ENCODE peak calls at places on chromosome 19, in seven cellular contexts. One of them, this sample, is unnamed.

GRCh38 chr19:13920940-13921744 is 15.1 kb downstream of the CC2D1A start:
- DNase-seq in amniotic stem cell: no peak
- DNase-seq in HS-5: peak
- DNase-seq in GM03348: peak
- DNase-seq in stimulated activated CD8-positive, alpha-beta memory T cell treated with anti-CD3 and anti-CD28 coated beads, Interleukin-2, amount 100 ng/mL, for 1 hour: no peak
- DNase-seq in NCI-H446: no peak
- DNase-seq in H9: peak
- DNase-seq in this sample: peak

GRCh38 chr19:17777840-17778620 is 16.9 kb upstream of the B3GNT3 start:
- DNase-seq in NCI-H446: no peak
- DNase-seq in stimulated activated CD8-positive, alpha-beta memory T cell treated with anti-CD3 and anti-CD28 coated beads, Interleukin-2, amount 100 ng/mL, for 1 hour: peak
- DNase-seq in HS-5: no peak
- DNase-seq in GM03348: peak
- DNase-seq in H9: peak
- DNase-seq in amniotic stem cell: no peak
- DNase-seq in this sample: peak

GRCh38 chr19:2230807-2231533 is 5.2 kb downstream of the PLEKHJ1 start:
- DNase-seq in GM03348: no peak
- DNase-seq in amniotic stem cell: no peak
- DNase-seq in HS-5: no peak
- DNase-seq in stimulated activated CD8-positive, alpha-beta memory T cell treated with anti-CD3 and anti-CD28 coated beads, Interleukin-2, amount 100 ng/mL, for 1 hour: no peak
- DNase-seq in H9: no peak
- DNase-seq in NCI-H446: no peak
- DNase-seq in this sample: no peak

GRCh38 chr19:58279042-58279924 is 528 bp downstream of the ZNF8 start:
- DNase-seq in stimulated activated CD8-positive, alpha-beta memory T cell treated with anti-CD3 and anti-CD28 coated beads, Interleukin-2, amount 100 ng/mL, for 1 hour: no peak
- DNase-seq in NCI-H446: no peak
- DNase-seq in GM03348: peak
- DNase-seq in HS-5: peak
- DNase-seq in H9: peak
- DNase-seq in amniotic stem cell: peak
- DNase-seq in this sample: peak

GRCh38 chr19:5867201-5868136 is 2.9 kb downstream of the FUT5 start:
- DNase-seq in NCI-H446: no peak
- DNase-seq in amniotic stem cell: no peak
- DNase-seq in H9: no peak
- DNase-seq in HS-5: no peak
- DNase-seq in stimulated activated CD8-positive, alpha-beta memory T cell treated with anti-CD3 and anti-CD28 coated beads, Interleukin-2, amount 100 ng/mL, for 1 hour: no peak
- DNase-seq in GM03348: no peak
- DNase-seq in this sample: no peak

GRCh38 chr19:13022859-13023636 is 27.8 kb downstream of the NFIX start:
- DNase-seq in HS-5: peak
- DNase-seq in amniotic stem cell: peak
- DNase-seq in NCI-H446: peak
- DNase-seq in H9: peak
- DNase-seq in stimulated activated CD8-positive, alpha-beta memory T cell treated with anti-CD3 and anti-CD28 coated beads, Interleukin-2, amount 100 ng/mL, for 1 hour: no peak
- DNase-seq in GM03348: peak
- DNase-seq in this sample: peak

GRCh38 chr19:1410136-1410786 is 2.9 kb downstream of the DAZAP1 start:
- DNase-seq in NCI-H446: no peak
- DNase-seq in HS-5: no peak
- DNase-seq in GM03348: no peak
- DNase-seq in H9: no peak
- DNase-seq in stimulated activated CD8-positive, alpha-beta memory T cell treated with anti-CD3 and anti-CD28 coated beads, Interleukin-2, amount 100 ng/mL, for 1 hour: no peak
- DNase-seq in amniotic stem cell: no peak
- DNase-seq in this sample: peak

GRCh38 chr19:46659151-46660007 is 1.6 kb downstream of the DACT3 start:
- DNase-seq in amniotic stem cell: no peak
- DNase-seq in HS-5: no peak
- DNase-seq in GM03348: peak
- DNase-seq in NCI-H446: no peak
- DNase-seq in H9: peak
- DNase-seq in stimulated activated CD8-positive, alpha-beta memory T cell treated with anti-CD3 and anti-CD28 coated beads, Interleukin-2, amount 100 ng/mL, for 1 hour: no peak
- DNase-seq in this sample: peak

GRCh38 chr19:47541507-47541906 is 26.6 kb upstream of the NAPA start:
- DNase-seq in amniotic stem cell: no peak
- DNase-seq in NCI-H446: no peak
- DNase-seq in H9: no peak
- DNase-seq in GM03348: no peak
- DNase-seq in stimulated activated CD8-positive, alpha-beta memory T cell treated with anti-CD3 and anti-CD28 coated beads, Interleukin-2, amount 100 ng/mL, for 1 hour: no peak
- DNase-seq in HS-5: no peak
- DNase-seq in this sample: peak

GRCh38 chr19:39401549-39402416 is 4.9 kb upstream of the ZFP36 start:
- DNase-seq in NCI-H446: no peak
- DNase-seq in amniotic stem cell: no peak
- DNase-seq in HS-5: no peak
- DNase-seq in H9: no peak
- DNase-seq in stimulated activated CD8-positive, alpha-beta memory T cell treated with anti-CD3 and anti-CD28 coated beads, Interleukin-2, amount 100 ng/mL, for 1 hour: peak
- DNase-seq in GM03348: no peak
- DNase-seq in this sample: peak

GRCh38 chr19:50510121-50510670 is 795 bp downstream of the JOSD2 start:
- DNase-seq in HS-5: no peak
- DNase-seq in H9: no peak
- DNase-seq in amniotic stem cell: no peak
- DNase-seq in NCI-H446: no peak
- DNase-seq in GM03348: peak
- DNase-seq in stimulated activated CD8-positive, alpha-beta memory T cell treated with anti-CD3 and anti-CD28 coated beads, Interleukin-2, amount 100 ng/mL, for 1 hour: no peak
- DNase-seq in this sample: no peak

GRCh38 chr19:33683881-33684549 is 62.3 kb downstream of the CHST8 start:
- DNase-seq in HS-5: no peak
- DNase-seq in amniotic stem cell: no peak
- DNase-seq in GM03348: peak
- DNase-seq in H9: peak
- DNase-seq in stimulated activated CD8-positive, alpha-beta memory T cell treated with anti-CD3 and anti-CD28 coated beads, Interleukin-2, amount 100 ng/mL, for 1 hour: no peak
- DNase-seq in NCI-H446: no peak
- DNase-seq in this sample: no peak

GRCh38 chr19:18397242-18398202 is at the start of gene LRRC25:
- DNase-seq in NCI-H446: no peak
- DNase-seq in GM03348: no peak
- DNase-seq in amniotic stem cell: no peak
- DNase-seq in H9: peak
- DNase-seq in HS-5: no peak
- DNase-seq in stimulated activated CD8-positive, alpha-beta memory T cell treated with anti-CD3 and anti-CD28 coated beads, Interleukin-2, amount 100 ng/mL, for 1 hour: no peak
- DNase-seq in this sample: no peak

GRCh38 chr19:2846180-2846935 is 5.1 kb downstream of the ZNF555 start:
- DNase-seq in HS-5: no peak
- DNase-seq in amniotic stem cell: no peak
- DNase-seq in NCI-H446: no peak
- DNase-seq in H9: no peak
- DNase-seq in GM03348: no peak
- DNase-seq in stimulated activated CD8-positive, alpha-beta memory T cell treated with anti-CD3 and anti-CD28 coated beads, Interleukin-2, amount 100 ng/mL, for 1 hour: no peak
- DNase-seq in this sample: no peak

GRCh38 chr19:17610384-17610783 is 54.9 kb downstream of the COLGALT1 start:
- DNase-seq in amniotic stem cell: no peak
- DNase-seq in GM03348: no peak
- DNase-seq in H9: no peak
- DNase-seq in stimulated activated CD8-positive, alpha-beta memory T cell treated with anti-CD3 and anti-CD28 coated beads, Interleukin-2, amount 100 ng/mL, for 1 hour: no peak
- DNase-seq in HS-5: no peak
- DNase-seq in NCI-H446: no peak
- DNase-seq in this sample: no peak

GRCh38 chr19:495440-496332 is 600 bp upstream of the MADCAM1 start:
- DNase-seq in GM03348: peak
- DNase-seq in stimulated activated CD8-positive, alpha-beta memory T cell treated with anti-CD3 and anti-CD28 coated beads, Interleukin-2, amount 100 ng/mL, for 1 hour: no peak
- DNase-seq in H9: peak
- DNase-seq in NCI-H446: peak
- DNase-seq in amniotic stem cell: no peak
- DNase-seq in HS-5: no peak
- DNase-seq in this sample: peak

GRCh38 chr19:54041969-54042606 is 21.6 kb downstream of the VSTM1 start:
- DNase-seq in amniotic stem cell: no peak
- DNase-seq in HS-5: no peak
- DNase-seq in NCI-H446: no peak
- DNase-seq in GM03348: no peak
- DNase-seq in H9: peak
- DNase-seq in stimulated activated CD8-positive, alpha-beta memory T cell treated with anti-CD3 and anti-CD28 coated beads, Interleukin-2, amount 100 ng/mL, for 1 hour: no peak
- DNase-seq in this sample: no peak

GRCh38 chr19:35851213-35852028 is 883 bp downstream of the NPHS1 start:
- DNase-seq in H9: peak
- DNase-seq in GM03348: no peak
- DNase-seq in amniotic stem cell: no peak
- DNase-seq in NCI-H446: no peak
- DNase-seq in stimulated activated CD8-positive, alpha-beta memory T cell treated with anti-CD3 and anti-CD28 coated beads, Interleukin-2, amount 100 ng/mL, for 1 hour: no peak
- DNase-seq in HS-5: no peak
- DNase-seq in this sample: no peak

GRCh38 chr19:12939292-12939606 is 840 bp downstream of the CALR start:
- DNase-seq in NCI-H446: no peak
- DNase-seq in amniotic stem cell: no peak
- DNase-seq in H9: no peak
- DNase-seq in stimulated activated CD8-positive, alpha-beta memory T cell treated with anti-CD3 and anti-CD28 coated beads, Interleukin-2, amount 100 ng/mL, for 1 hour: no peak
- DNase-seq in HS-5: no peak
- DNase-seq in GM03348: peak
- DNase-seq in this sample: peak

GRCh38 chr19:4197625-4198466 is 15.4 kb downstream of the ANKRD24 start:
- DNase-seq in GM03348: no peak
- DNase-seq in H9: peak
- DNase-seq in HS-5: no peak
- DNase-seq in amniotic stem cell: no peak
- DNase-seq in stimulated activated CD8-positive, alpha-beta memory T cell treated with anti-CD3 and anti-CD28 coated beads, Interleukin-2, amount 100 ng/mL, for 1 hour: no peak
- DNase-seq in NCI-H446: no peak
- DNase-seq in this sample: no peak

GRCh38 chr19:46728693-46729339 is 11.9 kb upstream of the PRKD2 start:
- DNase-seq in GM03348: peak
- DNase-seq in HS-5: no peak
- DNase-seq in stimulated activated CD8-positive, alpha-beta memory T cell treated with anti-CD3 and anti-CD28 coated beads, Interleukin-2, amount 100 ng/mL, for 1 hour: peak
- DNase-seq in H9: peak
- DNase-seq in amniotic stem cell: peak
- DNase-seq in NCI-H446: no peak
- DNase-seq in this sample: peak

GRCh38 chr19:11268783-11269267 is 6.5 kb upstream of the DOCK6 start:
- DNase-seq in amniotic stem cell: no peak
- DNase-seq in H9: no peak
- DNase-seq in stimulated activated CD8-positive, alpha-beta memory T cell treated with anti-CD3 and anti-CD28 coated beads, Interleukin-2, amount 100 ng/mL, for 1 hour: no peak
- DNase-seq in NCI-H446: no peak
- DNase-seq in GM03348: no peak
- DNase-seq in HS-5: peak
- DNase-seq in this sample: peak

GRCh38 chr19:51565583-51565982 is 5.5 kb upstream of the ZNF175 start:
- DNase-seq in HS-5: no peak
- DNase-seq in H9: no peak
- DNase-seq in GM03348: no peak
- DNase-seq in stimulated activated CD8-positive, alpha-beta memory T cell treated with anti-CD3 and anti-CD28 coated beads, Interleukin-2, amount 100 ng/mL, for 1 hour: no peak
- DNase-seq in NCI-H446: no peak
- DNase-seq in amniotic stem cell: no peak
- DNase-seq in this sample: peak